ENCODE peak calls at places on chromosomes 2 and 18, in nine cellular contexts. W is transverse colon, Z is mesenchymal stem cell, O is heart left ventricle, L is IMR-90, F is gastrocnemius medialis, Y is upper lobe of left lung, V is psoas muscle, K is fibroblast of lung. A is an unnamed sample. For H3K36me3, the result is how much of the 10 kb centered on the place peaks cover.

GRCh38 chr2:116877944-116878343 is 936.5 kb upstream of the DDX18 start:
- DNase-seq in W (no peak), Z (no peak), O (no peak), L (no peak), F (no peak), Y (no peak), V (no peak), K (no peak), A (no peak)

GRCh38 chr18:77061946-77062517 is 70.6 kb downstream of the MBP start:
- DNase-seq in W (no peak), Z (no peak), O (no peak), L (no peak), F (peak), Y (peak), V (no peak), K (no peak), A (peak)

GRCh38 chr18:79935499-79935898 is 16.0 kb downstream of the SLC66A2 start:
- DNase-seq in W (peak), Z (no peak), O (peak), L (no peak), F (peak), Y (peak), V (peak), K (no peak), A (peak)

GRCh38 chr2:81436256-81436655 is 1131.7 kb upstream of the LRRTM1 start:
- DNase-seq in W (no peak), Z (no peak), O (no peak), L (no peak), F (no peak), Y (no peak), V (no peak), K (no peak), A (no peak)

GRCh38 chr2:144938308-144938709 is 418.4 kb upstream of the ZEB2 start:
- DNase-seq in W (no peak), Z (peak), O (no peak), L (peak), F (no peak), Y (no peak), V (no peak), K (peak), A (no peak)

GRCh38 chr18:55609426-55609825 is 21.4 kb upstream of the TCF4 start:
- DNase-seq in W (no peak), Z (no peak), O (no peak), L (no peak), F (no peak), Y (no peak), V (no peak), K (no peak), A (no peak)

GRCh38 chr2:188798159-188798558 is 176.0 kb upstream of the COL3A1 start:
- DNase-seq in W (no peak), Z (peak), O (no peak), L (peak), F (no peak), Y (no peak), V (no peak), K (no peak), A (no peak)

GRCh38 chr2:19933351-19933981 is 31.7 kb upstream of the TTC32 start:
- DNase-seq in W (no peak), Z (peak), O (no peak), L (peak), F (no peak), Y (no peak), V (no peak), K (peak), A (no peak)

GRCh38 chr18:26549103-26549485 is 741 bp upstream of the KCTD1 start:
- DNase-seq in W (peak), Z (peak), O (no peak), L (peak), F (peak), Y (peak), V (peak), K (peak), A (peak)

GRCh38 chr2:98729652-98730051 is 1.3 kb downstream of the MGAT4A start:
- DNase-seq in W (no peak), Z (no peak), O (no peak), L (no peak), F (no peak), Y (no peak), V (no peak), K (no peak), A (no peak)

GRCh38 chr2:98727758-98728718 is 2.9 kb downstream of the MGAT4A start:
- DNase-seq in W (no peak), Z (no peak), O (no peak), L (no peak), F (no peak), Y (no peak), V (no peak), K (no peak), A (no peak)

GRCh38 chr2:98726735-98727368 is 4.1 kb downstream of the MGAT4A start:
- DNase-seq in W (no peak), Z (no peak), O (no peak), L (no peak), F (no peak), Y (no peak), V (no peak), K (no peak), A (no peak)

GRCh38 chr2:98726172-98726725 is 4.7 kb downstream of the MGAT4A start:
- DNase-seq in W (no peak), Z (no peak), O (no peak), L (no peak), F (no peak), Y (no peak), V (no peak), K (no peak), A (no peak)

GRCh38 chr2:98727369-98727749 is 3.6 kb downstream of the MGAT4A start:
- DNase-seq in W (no peak), Z (no peak), O (peak), L (no peak), F (no peak), Y (peak), V (no peak), K (no peak), A (no peak)
- H3K27ac ChIP-seq in W (peak), Z (no peak), O (no peak), L (no peak), F (peak), Y (peak), V (no peak), K (no peak), A (peak)

DNA sequence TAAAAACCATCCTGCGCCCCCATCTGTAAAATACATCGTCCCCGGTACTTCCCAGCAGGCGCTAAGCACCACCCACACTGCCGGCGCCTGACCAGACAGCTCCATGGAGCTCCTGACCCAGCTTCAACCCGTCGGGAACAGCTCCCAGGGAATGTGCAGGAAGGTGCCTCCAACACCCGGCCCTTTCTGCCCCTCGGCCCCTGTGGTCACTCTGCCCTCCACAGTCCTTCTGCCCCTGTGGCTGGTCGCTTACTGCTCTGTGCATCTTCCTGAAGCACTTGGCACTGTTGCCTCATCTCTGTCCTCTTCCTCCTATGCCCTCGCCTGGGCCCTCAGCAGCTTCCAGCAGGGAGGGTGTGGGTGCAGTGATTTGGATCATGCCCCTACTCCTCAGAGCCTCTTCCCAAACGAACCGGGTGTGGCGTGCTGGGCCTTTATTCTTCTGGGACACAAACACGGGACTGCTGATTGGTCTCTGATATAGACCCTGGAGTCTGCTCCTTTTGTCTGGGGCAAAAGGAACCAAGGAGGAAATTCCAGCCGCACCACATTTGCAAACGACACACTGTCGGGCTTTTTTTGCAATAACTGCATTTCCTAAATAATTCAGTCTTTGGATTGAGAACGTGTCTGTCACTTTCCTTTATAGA is 66.0 kb downstream of the ADI1 start:
- DNase-seq in W (no peak), Z (no peak), O (no peak), L (no peak), F (no peak), Y (no peak), V (peak), K (no peak), A (no peak)
- H3K36me3 ChIP-seq in W (under half), Z (half or more), O (under half), L (under half), F (under half), Y (under half), V (under half), K (under half), A (under half)

GRCh38 chr2:198917926-198918325 is 539.8 kb downstream of the SATB2 start:
- DNase-seq in W (no peak), Z (no peak), O (no peak), L (no peak), F (no peak), Y (no peak), V (no peak), K (no peak), A (no peak)
- H3K27ac ChIP-seq in W (no peak), Z (no peak), O (no peak), L (no peak), F (no peak), Y (no peak), V (no peak), K (no peak), A (no peak)

GRCh38 chr18:49584431-49584830 is 22.6 kb downstream of the LIPG start:
- DNase-seq in W (no peak), Z (no peak), O (no peak), L (no peak), F (no peak), Y (no peak), V (no peak), K (peak), A (no peak)
- H3K36me3 ChIP-seq in W (under half), Z (under half), O (under half), L (under half), F (under half), Y (under half), V (under half), K (under half), A (under half)

GRCh38 chr2:217672472-217672871 is 330.3 kb downstream of the TNS1 start:
- DNase-seq in W (no peak), Z (no peak), O (no peak), L (no peak), F (no peak), Y (peak), V (no peak), K (no peak), A (no peak)
- H3K27ac ChIP-seq in W (no peak), Z (no peak), O (no peak), L (no peak), F (no peak), Y (no peak), V (no peak), K (no peak), A (no peak)

DNA sequence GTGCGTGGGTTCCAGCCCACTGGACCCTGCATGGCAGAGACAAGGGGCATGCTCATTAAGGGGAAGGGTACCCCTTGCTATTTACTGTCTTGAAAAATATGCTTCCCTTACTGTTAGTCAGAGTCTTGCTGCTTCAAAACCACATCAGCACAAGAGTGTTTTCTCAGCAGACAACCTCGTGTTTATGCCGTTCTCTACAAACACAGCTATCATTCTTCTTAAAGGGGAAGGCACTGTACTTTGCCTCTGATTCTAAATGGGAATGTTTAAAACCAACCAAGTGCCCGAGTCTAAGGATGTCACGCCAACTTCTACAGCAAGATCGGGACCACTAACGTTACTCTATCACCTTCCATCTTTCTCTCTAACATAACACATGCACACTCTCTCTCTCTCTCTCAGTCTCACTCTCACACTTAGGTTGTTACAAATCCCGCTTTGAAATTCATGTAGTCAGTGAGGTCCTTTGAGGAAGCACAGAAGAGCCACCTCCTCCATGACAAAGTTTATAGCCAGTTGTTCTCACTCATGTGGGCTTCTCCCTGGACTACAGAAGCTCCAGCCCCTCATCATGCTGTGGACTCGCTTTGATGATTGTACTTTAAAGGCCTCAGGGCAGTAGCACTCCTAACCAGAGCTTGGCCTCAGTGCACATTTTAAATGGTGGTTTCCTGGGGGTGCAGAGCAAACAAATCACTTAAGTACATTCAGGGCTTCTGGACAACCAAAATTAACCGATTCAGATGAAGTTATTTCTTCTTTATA is 115.5 kb downstream of the MTCL1 start:
- DNase-seq in W (no peak), Z (no peak), O (no peak), L (no peak), F (no peak), Y (no peak), V (no peak), K (no peak), A (no peak)
- H3K36me3 ChIP-seq in W (under half), Z (half or more), O (under half), L (half or more), F (under half), Y (under half), V (under half), K (under half), A (under half)

DNA sequence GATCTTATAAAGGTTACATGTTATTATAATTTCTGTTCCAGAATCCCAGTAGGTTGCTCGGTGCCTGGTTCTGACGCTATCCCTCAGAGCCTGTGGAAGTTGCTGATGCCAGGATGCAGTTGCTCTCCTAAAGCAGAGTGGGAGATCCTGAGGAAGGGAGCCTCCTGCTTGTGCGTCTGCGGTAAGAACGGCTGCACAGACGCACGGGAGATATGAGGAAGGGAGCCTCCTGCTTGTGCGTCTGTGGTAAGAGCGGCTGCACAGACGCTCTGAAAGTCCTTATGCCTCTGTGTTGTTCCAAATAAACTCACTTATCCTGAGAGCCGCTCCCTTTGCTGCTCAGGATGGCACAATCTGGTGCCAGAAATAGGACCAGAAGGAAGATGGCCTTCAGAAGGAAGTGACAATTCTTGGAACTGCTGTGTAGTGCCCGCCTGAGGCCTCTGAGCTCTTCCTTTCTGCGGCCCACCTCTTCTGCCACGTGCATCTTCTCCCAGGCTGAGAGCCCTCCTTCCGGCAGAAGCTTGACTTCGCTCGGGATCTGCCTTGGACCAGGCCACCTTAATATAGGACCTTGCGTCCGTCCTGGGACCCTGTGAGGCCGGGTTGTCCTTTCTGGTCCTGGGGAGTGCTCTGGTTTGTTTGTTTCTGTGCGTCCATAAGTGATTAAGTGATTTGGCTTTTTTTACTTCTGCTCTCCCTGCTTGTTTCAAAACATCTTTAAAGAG is 89.5 kb downstream of the RTP5 start:
- DNase-seq in W (no peak), Z (no peak), O (no peak), L (no peak), F (no peak), Y (no peak), V (no peak), K (no peak), A (no peak)
- H3K27ac ChIP-seq in W (no peak), Z (no peak), O (no peak), L (no peak), F (no peak), Y (no peak), V (no peak), K (no peak), A (no peak)

GRCh38 chr2:113925884-113926283 is 36.0 kb downstream of the ACTR3 start:
- DNase-seq in W (no peak), Z (no peak), O (no peak), L (no peak), F (no peak), Y (no peak), V (no peak), K (no peak), A (no peak)
- H3K36me3 ChIP-seq in W (under half), Z (under half), O (half or more), L (under half), F (under half), Y (under half), V (under half), K (under half), A (half or more)

DNA sequence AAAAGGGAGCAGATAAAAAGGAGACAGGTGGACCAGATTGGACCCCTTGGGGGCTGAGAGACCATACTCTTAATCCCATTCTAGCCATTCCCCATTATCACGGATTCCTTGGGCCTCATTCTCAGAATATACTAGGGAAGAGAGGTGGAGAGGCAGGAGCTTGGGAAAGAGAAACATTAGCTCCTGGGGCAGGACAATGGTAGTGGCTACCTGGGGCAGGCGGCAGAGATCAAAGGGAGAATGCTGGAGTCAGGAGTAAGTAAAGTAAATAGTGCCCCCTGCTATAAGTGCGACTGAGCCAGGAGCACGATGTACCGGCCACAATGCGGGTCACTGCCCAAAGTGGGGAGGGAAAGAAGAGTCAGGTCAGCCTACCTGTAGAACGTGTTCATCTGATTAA is 20.4 kb upstream of the IHH start:
- DNase-seq in W (no peak), Z (no peak), O (no peak), L (no peak), F (no peak), Y (no peak), V (no peak), K (no peak), A (no peak)
- H3K27ac ChIP-seq in W (peak), Z (no peak), O (no peak), L (no peak), F (no peak), Y (no peak), V (no peak), K (no peak), A (no peak)

GRCh38 chr2:54670485-54671009 is 52.9 kb upstream of the EML6 start:
- DNase-seq in W (no peak), Z (no peak), O (no peak), L (no peak), F (no peak), Y (no peak), V (no peak), K (no peak), A (no peak)
- H3K36me3 ChIP-seq in W (under half), Z (half or more), O (half or more), L (under half), F (under half), Y (under half), V (under half), K (under half), A (under half)

A was measured in lower lobe of right lung.